ENCODE peak calls at places on chromosomes 7 and 10, in eight cellular contexts. Y is SW 1271; C is brain microvascular endothelial cell; E is AG20443; J is HEK293T; Z is activated T-cell treated with anti-CD3 and anti-CD28 coated beads, Interleukin-2, amount 50 U/mL, for 48 hours; N is stimulated activated CD8-positive, alpha-beta memory T cell treated with anti-CD3 and anti-CD28 coated beads, Interleukin-7, amount 100 ng/mL, for 24 hours; O is left lobe of liver. M is an unnamed sample.

GRCh38 chr10:96910488-96911395 is 78.6 kb downstream of the LCOR start:
- DNase-seq in Y (peak), C (peak), E (peak), J (peak), Z (no peak), N (no peak), O (no peak), M (peak)

GRCh38 chr10:131972474-131973071 is 9.2 kb downstream of the BNIP3 start:
- DNase-seq in Y (no peak), C (peak), E (no peak), J (no peak), Z (no peak), N (no peak), O (no peak), M (no peak)

GRCh38 chr10:31926765-31927596 is 1.6 kb downstream of the ARHGAP12 start:
- DNase-seq in Y (peak), C (no peak), E (no peak), J (no peak), Z (peak), N (no peak), O (no peak), M (no peak)

GRCh38 chr7:47635091-47636090 is 53.5 kb upstream of the TNS3 start:
- DNase-seq in Y (no peak), C (no peak), E (no peak), J (no peak), Z (no peak), N (no peak), O (peak), M (no peak)

GRCh38 chr7:76347710-76348109 is 11.1 kb downstream of the YWHAG start:
- DNase-seq in Y (no peak), C (no peak), E (no peak), J (no peak), Z (no peak), N (no peak), O (no peak), M (no peak)

GRCh38 chr10:71222541-71223364 is 10.4 kb downstream of the UNC5B start:
- DNase-seq in Y (no peak), C (no peak), E (peak), J (no peak), Z (no peak), N (no peak), O (no peak), M (no peak)

GRCh38 chr7:66493235-66494181 is 135.2 kb upstream of the KCTD7 start:
- DNase-seq in Y (peak), C (peak), E (peak), J (peak), Z (peak), N (peak), O (peak), M (peak)

GRCh38 chr7:129644634-129645230 is 33.2 kb downstream of the NRF1 start:
- DNase-seq in Y (peak), C (peak), E (peak), J (no peak), Z (no peak), N (no peak), O (no peak), M (no peak)

GRCh38 chr10:35379226-35380137 is 43.2 kb downstream of the CCNY start:
- DNase-seq in Y (no peak), C (peak), E (no peak), J (no peak), Z (no peak), N (no peak), O (no peak), M (peak)

GRCh38 chr7:29146888-29147609 is 712 bp upstream of the CPVL start:
- DNase-seq in Y (no peak), C (no peak), E (peak), J (peak), Z (no peak), N (no peak), O (peak), M (no peak)

GRCh38 chr7:12847001-12847400 is 159.6 kb downstream of the ARL4A start:
- DNase-seq in Y (no peak), C (no peak), E (no peak), J (no peak), Z (no peak), N (no peak), O (no peak), M (no peak)

GRCh38 chr10:88565072-88565471 is 18.0 kb downstream of the RNLS start:
- DNase-seq in Y (peak), C (no peak), E (peak), J (peak), Z (no peak), N (no peak), O (no peak), M (no peak)

GRCh38 chr10:44520651-44521050 is 135.8 kb upstream of the CXCL12 start:
- DNase-seq in Y (no peak), C (no peak), E (no peak), J (no peak), Z (no peak), N (no peak), O (no peak), M (no peak)

GRCh38 chr7:108311446-108312168 is 144.6 kb downstream of the NRCAM start:
- DNase-seq in Y (no peak), C (peak), E (no peak), J (no peak), Z (no peak), N (no peak), O (no peak), M (no peak)

M was measured in glomerular endothelial cell.